ENCODE peak calls at places on chromosomes 16 and 17, in four cellular contexts. J is hypothalamus, H is Calu3, Q is AG20443. D is an unnamed sample.
A peak's percentile ranks its signal among the peaks of the same experiment; 100 is the strongest.

GRCh38 chr16:85485379-85485778 is 127.7 kb upstream of the GSE1 start:
- DNase-seq in J (no peak), Q (no peak), H (no peak), D (no peak)

GRCh38 chr16:77955127-77955526 is 67.2 kb upstream of the CLEC3A start:
- DNase-seq in Q (no peak), J (no peak), H (no peak), D (no peak)

GRCh38 chr17:54900457-54901229 is at the start of gene TOM1L1:
- DNase-seq in H (peak; percentile 84), J (peak; percentile 37), Q (peak; percentile 89), D (peak; percentile 48)

GRCh38 chr17:8225813-8226535 is 15.6 kb upstream of the AURKB start:
- DNase-seq in Q (peak; percentile 47), J (peak; percentile 45), H (peak; percentile 67), D (no peak)

GRCh38 chr16:49120631-49121030 is 161.0 kb downstream of the CBLN1 start:
- DNase-seq in Q (no peak), H (no peak), J (no peak), D (no peak)

GRCh38 chr16:27226476-27226875 is 23.1 kb downstream of the KDM8 start:
- DNase-seq in J (no peak), H (no peak), Q (no peak), D (no peak)

GRCh38 chr17:27354051-27354490 is 60.2 kb downstream of the WSB1 start:
- DNase-seq in J (no peak), H (no peak), Q (no peak), D (no peak)

GRCh38 chr17:44115585-44116415 is 7.6 kb downstream of the HDAC5 start:
- DNase-seq in H (peak; percentile 70), Q (peak; percentile 72), J (no peak), D (no peak)

GRCh38 chr17:40810505-40810904 is 10.7 kb upstream of the KRT28 start:
- DNase-seq in J (no peak), Q (no peak), H (no peak), D (no peak)

GRCh38 chr17:12983986-12984932 is 33.6 kb downstream of the ELAC2 start:
- DNase-seq in Q (peak; percentile 93), H (no peak), J (no peak), D (no peak)

GRCh38 chr17:15648384-15648783 is 28.9 kb upstream of the FBXW10B start:
- DNase-seq in Q (no peak), H (no peak), J (no peak), D (no peak)

GRCh38 chr16:72818286-72818845 is 229.6 kb downstream of the ZFHX3 start:
- DNase-seq in J (no peak), H (no peak), Q (no peak), D (no peak)

GRCh38 chr16:28951410-28951943 is 740 bp downstream of the NFATC2IP start:
- DNase-seq in J (no peak), Q (no peak), H (no peak), D (no peak)

GRCh38 chr17:56665864-56666263 is 72.4 kb downstream of the NOG start:
- DNase-seq in J (no peak), Q (no peak), H (no peak), D (no peak)

GRCh38 chr16:58026705-58027340 is 1.3 kb downstream of the MMP15 start:
- DNase-seq in H (peak; percentile 51), J (no peak), Q (no peak), D (no peak)

GRCh38 chr17:33124871-33125551 is 133.4 kb downstream of the SPACA3 start:
- DNase-seq in J (no peak), H (no peak), Q (no peak), D (no peak)

GRCh38 chr17:49528966-49529365 is 33.9 kb downstream of the NGFR start:
- DNase-seq in H (no peak), Q (no peak), J (no peak), D (no peak)

GRCh38 chr17:72790194-72790593 is 302.3 kb downstream of the SLC39A11 start:
- DNase-seq in J (no peak), H (no peak), Q (no peak), D (no peak)

GRCh38 chr16:307691-308312 is 24.8 kb downstream of the PDIA2 start:
- DNase-seq in H (no peak), J (no peak), Q (no peak), D (no peak)

GRCh38 chr17:81518785-81519283 is 6.2 kb upstream of the ACTG1 start:
- DNase-seq in Q (peak; percentile 73), H (peak; percentile 74), J (no peak), D (no peak)

GRCh38 chr16:29663020-29663828 is at the start of gene SPN:
- DNase-seq in J (no peak), Q (no peak), H (no peak), D (no peak)

GRCh38 chr16:3752984-3753383 is 35.7 kb upstream of the TRAP1 start:
- DNase-seq in J (no peak), Q (no peak), H (no peak), D (no peak)

GRCh38 chr17:83103200-83103937 is 24.0 kb downstream of the METRNL start:
- DNase-seq in J (no peak), H (peak; percentile 83), Q (no peak), D (no peak)

GRCh38 chr16:3553138-3553923 is 23.9 kb downstream of the NLRC3 start:
- DNase-seq in H (no peak), J (no peak), Q (no peak), D (no peak)

GRCh38 chr17:8041249-8041928 is 2.5 kb downstream of the ALOX15B start:
- DNase-seq in J (no peak), H (peak; percentile 40), Q (peak; percentile 68), D (peak; percentile 59)

GRCh38 chr17:58538801-58539410 is 24.5 kb upstream of the MTMR4 start:
- DNase-seq in Q (no peak), J (no peak), H (no peak), D (no peak)

GRCh38 chr17:17175340-17175739 is 30.8 kb downstream of the PLD6 start:
- DNase-seq in J (no peak), Q (no peak), H (no peak), D (no peak)